ENCODE peak calls at places on chromosomes 3 and 15, in four cellular contexts. M is CD4-positive, CD25-positive, alpha-beta regulatory T cell; T is cardiac muscle cell; K is neural progenitor cell. L is an unnamed sample. For H3K27me3 and H3K4me1, the result is how much of the 10 kb centered on the place peaks cover.

GRCh38 chr3:128569756-128570155 is 76.8 kb upstream of the GATA2 start:
- DNase-seq in T (no peak), K (no peak), M (no peak), L (peak)

GRCh38 chr15:83605595-83605994 is 48.3 kb upstream of the ADAMTSL3 start:
- DNase-seq in K (no peak), M (no peak), T (no peak), L (no peak)

GRCh38 chr3:82157952-82158351 is 396.5 kb upstream of the GBE1 start:
- DNase-seq in K (no peak), T (no peak), M (no peak), L (no peak)

GRCh38 chr3:11499144-11499543 is 144.6 kb downstream of the VGLL4 start:
- DNase-seq in M (no peak), T (no peak), K (no peak), L (no peak)

GRCh38 chr3:100368421-100368820 is 32.5 kb downstream of the TOMM70 start:
- DNase-seq in M (no peak), K (no peak), T (no peak), L (no peak)

GRCh38 chr15:55868707-55869106 is 124.7 kb downstream of the NEDD4 start:
- DNase-seq in M (no peak), T (no peak), K (no peak), L (no peak)

GRCh38 chr3:87270908-87271727 is 5.3 kb downstream of the POU1F1 start:
- DNase-seq in T (no peak), K (no peak), M (no peak), L (peak)

GRCh38 chr15:50390549-50391264 is 33.5 kb upstream of the USP8 start:
- DNase-seq in K (no peak), T (no peak), M (no peak), L (no peak)

GRCh38 chr15:77016321-77016695 is 21.4 kb downstream of the PSTPIP1 start:
- DNase-seq in K (no peak), M (no peak), T (no peak), L (no peak)

GRCh38 chr15:40103124-40103858 is 5.4 kb downstream of the BMF start:
- DNase-seq in K (peak), T (peak), M (no peak), L (peak)

GRCh38 chr3:138408751-138409161 is 25.7 kb upstream of the ESYT3 start:
- DNase-seq in T (no peak), M (no peak), K (no peak), L (no peak)

GRCh38 chr3:52524752-52525661 is 8.7 kb downstream of the NT5DC2 start:
- DNase-seq in T (no peak), M (no peak), K (no peak), L (peak)

GRCh38 chr15:80838012-80838411 is 58.8 kb downstream of the CEMIP start:
- DNase-seq in K (no peak), T (no peak), M (no peak), L (no peak)

GRCh38 chr3:123791898-123792297 is 92.2 kb downstream of the MYLK start:
- DNase-seq in M (no peak), T (no peak), K (no peak), L (peak)

GRCh38 chr3:159761826-159762225 is 226.8 kb upstream of the IL12A start:
- DNase-seq in M (no peak), K (no peak), T (no peak), L (no peak)
- H3K27me3 ChIP-seq in M (under half), K (under half), T (under half), L (under half)

GRCh38 chr3:48600711-48601621 is 5.8 kb upstream of the COL7A1 start:
- DNase-seq in K (no peak), M (no peak), T (no peak), L (no peak)

GRCh38 chr3:48597408-48597800 is 2.3 kb upstream of the COL7A1 start:
- DNase-seq in M (no peak), K (no peak), T (no peak), L (no peak)

GRCh38 chr3:48598323-48599076 is 3.4 kb upstream of the COL7A1 start:
- DNase-seq in T (peak), K (no peak), M (no peak), L (peak)

GRCh38 chr3:48599509-48600285 is 4.6 kb upstream of the COL7A1 start:
- DNase-seq in K (no peak), T (no peak), M (no peak), L (no peak)

GRCh38 chr3:48599077-48599501 is 4.0 kb upstream of the COL7A1 start:
- DNase-seq in M (no peak), T (no peak), K (no peak), L (no peak)
- H3K27ac ChIP-seq in M (no peak), T (peak), K (no peak), L (no peak)

GRCh38 chr15:78171864-78172472 is 22.8 kb downstream of the IDH3A start:
- DNase-seq in K (no peak), M (no peak), T (no peak), L (no peak)
- H3K4me1 ChIP-seq in K (under half), M (under half), T (under half), L (under half)

GRCh38 chr3:13880811-13881156 is 913 bp upstream of the WNT7A start:
- DNase-seq in T (no peak), K (no peak), M (no peak), L (no peak)
- H3K27me3 ChIP-seq in T (half or more), K (half or more), M (under half), L (half or more)

GRCh38 chr3:182911782-182912111 is 68.6 kb downstream of the DCUN1D1 start:
- DNase-seq in T (no peak), M (no peak), K (peak), L (no peak)
- H3K27ac ChIP-seq in T (no peak), M (no peak), K (no peak), L (no peak)

GRCh38 chr15:29675791-29676301 is 146.4 kb downstream of the TJP1 start:
- DNase-seq in M (no peak), T (no peak), K (peak), L (no peak)
- H3K4me1 ChIP-seq in M (under half), T (under half), K (under half), L (under half)